ENCODE peak calls at places on chromosomes 4 and X, in nine cellular contexts. P, L, T, B, I, J, X, M and W are unnamed samples.

GRCh38 chr4:139973015-139973414 is 181.0 kb downstream of the MAML3 start:
- DNase-seq in P (peak), L (no peak), T (peak), B (no peak), I (no peak), J (no peak), X (no peak), M (no peak), W (no peak)

GRCh38 chr4:29304595-29304994 is 1415.6 kb upstream of the PCDH7 start:
- DNase-seq in P (no peak), L (no peak), T (no peak), B (peak), I (no peak), J (no peak), X (no peak), M (no peak), W (peak)

GRCh38 chrX:102808336-102808735 is 87.8 kb downstream of the GPRASP3 start:
- DNase-seq in P (peak), L (no peak), T (no peak), B (peak), I (no peak), J (no peak), X (no peak), M (no peak), W (no peak)

GRCh38 chr4:23888421-23889319 is 1.2 kb downstream of the PPARGC1A start:
- DNase-seq in P (peak), L (no peak), T (no peak), B (peak), I (peak), J (no peak), X (no peak), M (no peak), W (peak)

GRCh38 chr4:127249767-127250108 is 383.0 kb upstream of the INTU start:
- DNase-seq in P (peak), L (no peak), T (no peak), B (peak), I (no peak), J (no peak), X (no peak), M (no peak), W (no peak)

GRCh38 chr4:183503497-183504063 is 1.3 kb upstream of the ING2 start:
- DNase-seq in P (no peak), L (peak), T (no peak), B (peak), I (no peak), J (no peak), X (no peak), M (peak), W (peak)

GRCh38 chr4:74874785-74875367 is 58.0 kb upstream of the PARM1 start:
- DNase-seq in P (peak), L (peak), T (peak), B (peak), I (peak), J (no peak), X (no peak), M (peak), W (peak)

GRCh38 chr4:89290727-89291126 is 16.9 kb downstream of the GPRIN3 start:
- DNase-seq in P (no peak), L (no peak), T (no peak), B (no peak), I (no peak), J (no peak), X (no peak), M (no peak), W (no peak)

GRCh38 chr4:48787031-48787430 is 7.0 kb upstream of the FRYL start:
- DNase-seq in P (no peak), L (no peak), T (no peak), B (no peak), I (no peak), J (no peak), X (no peak), M (no peak), W (no peak)

GRCh38 chrX:86348669-86349068 is 200.4 kb downstream of the DACH2 start:
- DNase-seq in P (no peak), L (no peak), T (no peak), B (no peak), I (no peak), J (peak), X (no peak), M (no peak), W (peak)
- TF ChIP-seq CTCF in P (no peak), L (no peak), T (no peak), B (no peak), I (peak), J (no peak), X (peak), M (no peak), W (peak)

GRCh38 chr4:73864365-73864764 is 4.8 kb upstream of the CXCL1 start:
- DNase-seq in P (peak), L (no peak), T (no peak), B (peak), I (no peak), J (no peak), X (no peak), M (peak), W (peak)
- TF ChIP-seq CTCF in P (peak), L (peak), T (peak), B (peak), I (peak), J (peak), X (peak), M (peak), W (peak)

DNA sequence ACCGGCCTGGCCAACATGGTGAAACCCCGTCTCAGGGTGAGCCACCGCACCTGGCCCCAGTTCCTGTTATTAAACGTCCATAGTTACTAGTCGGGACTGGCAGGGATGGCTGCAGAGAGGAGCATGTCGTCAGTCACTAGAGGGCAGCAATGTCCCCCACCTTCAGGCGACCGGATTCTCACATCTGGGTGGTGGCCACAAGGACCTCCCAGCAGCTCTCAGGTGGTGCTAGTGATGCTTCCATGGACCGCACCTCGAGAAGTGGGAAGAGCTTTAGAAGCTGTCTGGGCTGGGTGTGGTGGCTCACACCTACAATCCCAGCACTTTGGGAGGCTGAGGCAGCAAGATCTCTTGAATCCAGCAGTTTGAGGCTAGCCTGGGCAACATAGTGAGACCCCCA is 13.3 kb upstream of the IL3RA start:
- DNase-seq in P (no peak), L (peak), T (no peak), B (no peak), I (peak), J (no peak), X (no peak), M (no peak), W (no peak)
- TF ChIP-seq CTCF in P (no peak), L (peak), T (no peak), B (no peak), I (peak), J (peak), X (peak), M (no peak), W (peak)

GRCh38 chr4:11497212-11497806 is 68.6 kb upstream of the HS3ST1 start:
- DNase-seq in P (peak), L (no peak), T (no peak), B (peak), I (no peak), J (no peak), X (no peak), M (no peak), W (peak)

GRCh38 chr4:11497972-11498371 is 69.3 kb upstream of the HS3ST1 start:
- DNase-seq in P (peak), L (no peak), T (peak), B (peak), I (no peak), J (no peak), X (no peak), M (no peak), W (no peak)

GRCh38 chr4:11495818-11496217 is 67.1 kb upstream of the HS3ST1 start:
- DNase-seq in P (no peak), L (no peak), T (no peak), B (no peak), I (no peak), J (no peak), X (no peak), M (no peak), W (no peak)

GRCh38 chr4:11496313-11496956 is 67.7 kb upstream of the HS3ST1 start:
- DNase-seq in P (peak), L (no peak), T (no peak), B (peak), I (no peak), J (no peak), X (no peak), M (peak), W (peak)

DNA sequence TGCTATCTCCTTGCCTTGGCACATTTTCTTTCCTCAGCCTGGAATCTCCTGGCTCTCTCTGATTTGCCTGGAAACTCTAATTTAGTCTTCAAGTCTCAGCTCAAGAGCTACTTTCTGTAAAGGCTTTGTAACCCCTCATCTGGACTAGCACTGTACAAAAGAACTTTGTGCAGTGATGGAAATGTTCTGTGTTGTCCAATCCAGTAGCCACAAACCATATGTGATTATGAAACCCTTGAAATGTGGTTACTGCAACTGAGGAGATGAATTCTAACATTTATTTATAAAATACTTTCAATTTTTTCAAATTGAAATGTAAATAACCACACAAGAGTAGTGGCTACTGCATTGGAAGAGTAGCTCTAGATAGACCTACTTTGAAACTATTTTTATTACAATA is 66.6 kb upstream of the HS3ST1 start:
- DNase-seq in P (no peak), L (no peak), T (no peak), B (no peak), I (no peak), J (no peak), X (no peak), M (no peak), W (no peak)
- TF ChIP-seq CTCF in P (no peak), L (no peak), T (no peak), B (no peak), I (no peak), J (no peak), X (no peak), M (no peak), W (no peak)